ENCODE peak calls at places on chromosomes 5 and 9, in seven cellular contexts. S is stimulated activated CD4-positive, alpha-beta T cell treated with anti-CD3 and anti-CD28 coated beads, Interleukin-4, amount 100 ng/mL, for 48 hours; W is AG08396; F is CD8-positive, alpha-beta T cell; U is A673; B is NCI-H2029; P is GDM1. O is an unnamed sample.
A peak's percentile ranks its signal among the peaks of the same experiment; 100 is the strongest.

GRCh38 chr9:117405950-117406705 is 8.7 kb downstream of the ASTN2 start:
- DNase-seq in S (no peak), W (no peak), F (no peak), U (no peak), B (no peak), P (no peak), O (no peak)

GRCh38 chr5:78899922-78900362 is 85.2 kb downstream of the ARSB start:
- DNase-seq in S (peak; percentile 16), W (peak; percentile 40), F (no peak), U (peak; percentile 76), B (peak; percentile 40), P (peak; percentile 35), O (no peak)

GRCh38 chr5:154371687-154372086 is 74.1 kb upstream of the SAP30L start:
- DNase-seq in S (no peak), W (no peak), F (no peak), U (peak; percentile 83), B (no peak), P (no peak), O (no peak)

GRCh38 chr5:3142261-3143027 is 391.0 kb upstream of the IRX2 start:
- DNase-seq in S (no peak), W (no peak), F (no peak), U (no peak), B (no peak), P (no peak), O (no peak)

GRCh38 chr9:132800038-132800648 is 77.9 kb downstream of the AK8 start:
- DNase-seq in S (peak; percentile 33), W (peak; percentile 79), F (peak; percentile 35), U (peak; percentile 81), B (peak; percentile 79), P (peak; percentile 43), O (peak; percentile 87)

GRCh38 chr5:105952875-105953274 is 1717.9 kb downstream of the EFNA5 start:
- DNase-seq in S (no peak), W (no peak), F (no peak), U (peak; percentile 91), B (peak; percentile 91), P (no peak), O (no peak)

GRCh38 chr9:15999422-16000339 is 446.8 kb downstream of the CCDC171 start:
- DNase-seq in S (no peak), W (peak; percentile 59), F (no peak), U (peak; percentile 70), B (no peak), P (no peak), O (no peak)

GRCh38 chr5:90557871-90558270 is 726 bp upstream of the ADGRV1 start:
- DNase-seq in S (no peak), W (no peak), F (no peak), U (no peak), B (no peak), P (no peak), O (no peak)

GRCh38 chr9:136361047-136361756 is 2.3 kb downstream of the DNLZ start:
- DNase-seq in S (no peak), W (peak; percentile 65), F (no peak), U (no peak), B (no peak), P (no peak), O (no peak)

GRCh38 chr5:100791376-100791775 is 111.7 kb downstream of the ST8SIA4 start:
- DNase-seq in S (no peak), W (no peak), F (no peak), U (no peak), B (no peak), P (no peak), O (no peak)

GRCh38 chr9:131735238-131736181 is 4.4 kb downstream of the RAPGEF1 start:
- DNase-seq in S (no peak), W (no peak), F (no peak), U (no peak), B (no peak), P (no peak), O (peak; percentile 46)

GRCh38 chr9:101462558-101462957 is 27.0 kb upstream of the ALDOB start:
- DNase-seq in S (no peak), W (peak; percentile 54), F (no peak), U (peak; percentile 23), B (no peak), P (no peak), O (no peak)

GRCh38 chr9:12693141-12693540 is at the start of gene TYRP1:
- DNase-seq in S (no peak), W (no peak), F (no peak), U (no peak), B (no peak), P (no peak), O (no peak)

GRCh38 chr5:107501965-107502691 is 168.6 kb downstream of the EFNA5 start:
- DNase-seq in S (no peak), W (no peak), F (no peak), U (peak; percentile 79), B (no peak), P (no peak), O (no peak)

GRCh38 chr5:53261245-53261644 is 151.7 kb upstream of the MOCS2 start:
- DNase-seq in S (no peak), W (no peak), F (no peak), U (no peak), B (no peak), P (no peak), O (no peak)

GRCh38 chr5:58012801-58013315 is 447.0 kb downstream of the PLK2 start:
- DNase-seq in S (no peak), W (no peak), F (no peak), U (no peak), B (no peak), P (no peak), O (no peak)

GRCh38 chr5:135183464-135183863 is 149.4 kb upstream of the PITX1 start:
- DNase-seq in S (no peak), W (no peak), F (no peak), U (no peak), B (no peak), P (no peak), O (no peak)

GRCh38 chr9:88535932-88536324 is 950 bp downstream of the NXNL2 start:
- DNase-seq in S (no peak), W (no peak), F (no peak), U (no peak), B (no peak), P (no peak), O (peak; percentile 85)

GRCh38 chr5:58149345-58149744 is 310.5 kb downstream of the PLK2 start:
- DNase-seq in S (no peak), W (no peak), F (no peak), U (no peak), B (no peak), P (no peak), O (no peak)

GRCh38 chr5:84602371-84602771 is 217.7 kb upstream of the EDIL3 start:
- DNase-seq in S (no peak), W (no peak), F (no peak), U (no peak), B (no peak), P (no peak), O (no peak)

GRCh38 chr9:97237311-97237786 is 70.1 kb upstream of the CCDC180 start:
- DNase-seq in S (no peak), W (no peak), F (no peak), U (no peak), B (no peak), P (no peak), O (no peak)

GRCh38 chr9:93649610-93650261 is 73.4 kb downstream of the PHF2 start:
- DNase-seq in S (no peak), W (no peak), F (no peak), U (no peak), B (no peak), P (no peak), O (no peak)

GRCh38 chr9:110543631-110544051 is 35.9 kb downstream of the SVEP1 start:
- DNase-seq in S (no peak), W (no peak), F (no peak), U (peak; percentile 63), B (no peak), P (no peak), O (no peak)

GRCh38 chr5:178434851-178435250 is 155.3 kb downstream of the COL23A1 start:
- DNase-seq in S (no peak), W (no peak), F (no peak), U (peak; percentile 56), B (no peak), P (no peak), O (peak; percentile 90)

GRCh38 chr5:143245929-143246561 is 157.4 kb downstream of the NR3C1 start:
- DNase-seq in S (no peak), W (peak; percentile 70), F (no peak), U (peak; percentile 24), B (peak; percentile 13), P (no peak), O (no peak)

GRCh38 chr5:128408622-128409021 is 129.4 kb downstream of the FBN2 start:
- DNase-seq in S (no peak), W (no peak), F (no peak), U (no peak), B (no peak), P (no peak), O (no peak)

GRCh38 chr9:90943341-90943740 is 141.7 kb downstream of the SYK start:
- DNase-seq in S (no peak), W (peak; percentile 44), F (no peak), U (no peak), B (no peak), P (no peak), O (no peak)

GRCh38 chr9:35547889-35548418 is 57.1 kb upstream of the TESK1 start:
- DNase-seq in S (no peak), W (no peak), F (no peak), U (no peak), B (no peak), P (no peak), O (peak; percentile 58)

GRCh38 chr9:93223241-93224180 is 39.6 kb downstream of the WNK2 start:
- DNase-seq in S (no peak), W (peak; percentile 81), F (no peak), U (peak; percentile 66), B (peak; percentile 83), P (no peak), O (peak; percentile 79)